ENCODE peak calls at places on chromosomes 16 and 17, in five cellular contexts. I is GM23338, C is pancreas, E is thyroid gland, M is ascending aorta. B is an unnamed sample.
A peak's percentile ranks its signal among the peaks of the same experiment; 100 is the strongest.

GRCh38 chr17:12020595-12021590 is at the start of gene MAP2K4:
- DNase-seq in C (peak; percentile 93), I (peak; percentile 94), M (peak; percentile 94), E (peak; percentile 90), B (peak; percentile 95)

GRCh38 chr17:4947411-4948165 is 742 bp downstream of the PFN1 start:
- DNase-seq in C (peak; percentile 56), M (peak; percentile 77), I (peak; percentile 77), E (peak; percentile 55), B (peak; percentile 42)

GRCh38 chr17:4583796-4584124 is 569 bp upstream of the SMTNL2 start:
- DNase-seq in M (no peak), E (no peak), I (peak; percentile 74), C (no peak), B (no peak)

GRCh38 chr16:15650698-15651161 is 685 bp downstream of the NDE1 start:
- DNase-seq in E (peak; percentile 30), I (peak; percentile 75), C (peak; percentile 29), M (peak; percentile 65), B (no peak)

GRCh38 chr17:7394452-7395191 is at the start of gene PLSCR3:
- DNase-seq in I (peak; percentile 89), C (peak; percentile 83), E (peak; percentile 86), M (peak; percentile 90), B (peak; percentile 80)

GRCh38 chr16:73171380-73171779 is 123.5 kb upstream of the ZFHX3 start:
- DNase-seq in C (no peak), I (no peak), M (no peak), E (no peak), B (no peak)

GRCh38 chr16:79076039-79076767 is 524.3 kb downstream of the MAF start:
- DNase-seq in E (no peak), C (no peak), I (no peak), M (no peak), B (no peak)

GRCh38 chr16:23840310-23840709 is 4.5 kb downstream of the PRKCB start:
- DNase-seq in M (no peak), I (no peak), E (no peak), C (no peak), B (no peak)

GRCh38 chr17:60372790-60373483 is 19.0 kb downstream of the USP32 start:
- DNase-seq in E (no peak), C (no peak), I (no peak), M (no peak), B (no peak)

GRCh38 chr17:81020767-81021497 is 14.0 kb upstream of the BAIAP2 start:
- DNase-seq in I (no peak), E (peak; percentile 93), C (no peak), M (no peak), B (no peak)

GRCh38 chr16:87686697-87687570 is 78.9 kb downstream of the KLHDC4 start:
- DNase-seq in M (no peak), C (no peak), I (no peak), E (peak; percentile 83), B (no peak)

GRCh38 chr17:56325561-56325960 is 172.3 kb downstream of the ANKFN1 start:
- DNase-seq in I (peak; percentile 13), E (no peak), M (no peak), C (no peak), B (no peak)

GRCh38 chr17:50608700-50609375 is 25.8 kb upstream of the ABCC3 start:
- DNase-seq in C (no peak), E (no peak), I (peak; percentile 35), M (no peak), B (no peak)
- H3K4me1 ChIP-seq in C (no peaks in the 10 kb centered on the region), E (peaks cover 7% of the 10 kb centered on the region), I (peaks cover 4% of the 10 kb centered on the region), M (peaks cover 7% of the 10 kb centered on the region), B (no peaks in the 10 kb centered on the region)

DNA sequence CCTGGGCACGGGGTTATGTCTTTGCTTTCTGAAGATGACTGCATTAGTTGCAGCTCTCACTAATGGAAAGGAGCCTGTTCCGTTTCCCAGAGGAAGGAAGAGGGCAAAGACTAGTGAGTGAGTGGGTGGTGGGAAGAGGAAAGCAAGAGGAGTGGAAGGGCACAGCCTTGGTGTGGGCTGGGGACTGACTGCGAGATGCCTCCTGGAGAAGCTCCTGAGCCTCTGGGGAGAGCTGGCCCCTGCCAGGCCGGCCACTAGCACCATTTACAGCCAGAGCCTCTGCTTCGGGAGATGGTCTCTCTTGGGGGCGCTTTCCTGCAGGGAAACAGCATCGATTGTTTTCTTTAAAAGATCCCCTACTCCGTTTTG is 825 bp upstream of the RHBDL3 start:
- DNase-seq in E (no peak), M (no peak), I (no peak), C (no peak), B (no peak)
- H3K27me3 ChIP-seq in E (no peaks in the 10 kb centered on the region), M (peaks cover 13% of the 10 kb centered on the region), I (peaks cover 51% of the 10 kb centered on the region), C (no peaks in the 10 kb centered on the region), B (no peaks in the 10 kb centered on the region)

GRCh38 chr16:19879241-19879792 is 5.3 kb downstream of the GPRC5B start:
- DNase-seq in E (no peak), I (peak; percentile 77), C (peak; percentile 36), M (no peak), B (no peak)

GRCh38 chr16:19875900-19876299 is 8.7 kb downstream of the GPRC5B start:
- DNase-seq in I (no peak), M (no peak), E (no peak), C (no peak), B (no peak)

GRCh38 chr16:19876501-19877059 is 8.1 kb downstream of the GPRC5B start:
- DNase-seq in M (no peak), I (peak; percentile 36), C (no peak), E (no peak), B (no peak)

GRCh38 chr16:19881028-19881427 is 3.6 kb downstream of the GPRC5B start:
- DNase-seq in M (no peak), E (no peak), C (no peak), I (no peak), B (no peak)

DNA sequence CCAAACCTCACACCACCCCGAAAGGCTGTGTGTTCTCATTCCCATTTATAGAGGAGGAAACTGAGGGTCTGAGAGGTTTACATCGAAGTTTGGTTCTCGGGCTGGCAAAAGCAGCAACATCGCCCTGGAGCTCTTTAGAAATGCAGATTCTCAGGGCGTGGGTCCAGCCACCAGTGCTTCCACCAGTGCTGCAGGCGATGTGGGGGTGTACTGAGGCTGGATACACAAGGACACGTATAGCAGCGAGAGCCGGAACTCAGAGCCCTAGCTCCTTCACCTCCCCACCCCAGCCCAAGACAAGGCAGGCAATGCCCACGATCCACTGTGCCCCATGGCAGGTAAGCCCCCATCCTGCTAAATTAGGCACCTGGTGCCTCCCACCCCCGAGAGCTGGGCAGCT is 5.9 kb downstream of the GPRC5B start:
- DNase-seq in I (no peak), E (no peak), C (no peak), M (no peak), B (no peak)
- H3K4me1 ChIP-seq in I (peaks cover 58% of the 10 kb centered on the region), E (peaks cover 3% of the 10 kb centered on the region), C (no peaks in the 10 kb centered on the region), M (no peaks in the 10 kb centered on the region), B (no peaks in the 10 kb centered on the region)

DNA sequence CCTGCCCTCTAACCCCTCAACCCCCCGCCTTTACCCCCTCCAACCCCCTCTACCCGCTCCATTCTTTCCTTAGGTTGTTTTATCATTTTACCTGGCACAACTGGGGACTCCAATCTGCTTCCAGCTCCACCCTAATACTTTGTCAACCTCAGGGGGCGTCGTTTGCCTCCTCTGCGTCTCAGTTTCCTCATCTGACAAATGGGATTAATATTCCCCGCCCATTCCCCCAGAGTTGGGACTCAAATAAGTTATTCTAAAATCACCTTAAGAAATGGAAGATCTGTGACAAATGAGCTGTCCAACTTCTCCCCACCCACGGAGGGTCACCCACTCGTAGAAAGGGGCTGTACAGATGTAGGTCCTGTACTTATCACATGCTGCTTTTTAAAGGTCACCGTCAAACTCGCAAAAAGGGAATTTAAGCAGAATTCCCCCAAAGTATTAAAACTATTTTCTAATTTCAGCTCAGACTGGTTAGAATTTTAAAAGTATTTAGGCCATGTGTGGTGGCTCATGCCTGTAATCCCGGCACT is 40.6 kb upstream of the CPNE2 start:
- DNase-seq in E (no peak), C (no peak), M (no peak), I (no peak), B (no peak)
- H3K27me3 ChIP-seq in E (no peaks in the 10 kb centered on the region), C (no peaks in the 10 kb centered on the region), M (no peaks in the 10 kb centered on the region), I (no peaks in the 10 kb centered on the region), B (no peaks in the 10 kb centered on the region)

DNA sequence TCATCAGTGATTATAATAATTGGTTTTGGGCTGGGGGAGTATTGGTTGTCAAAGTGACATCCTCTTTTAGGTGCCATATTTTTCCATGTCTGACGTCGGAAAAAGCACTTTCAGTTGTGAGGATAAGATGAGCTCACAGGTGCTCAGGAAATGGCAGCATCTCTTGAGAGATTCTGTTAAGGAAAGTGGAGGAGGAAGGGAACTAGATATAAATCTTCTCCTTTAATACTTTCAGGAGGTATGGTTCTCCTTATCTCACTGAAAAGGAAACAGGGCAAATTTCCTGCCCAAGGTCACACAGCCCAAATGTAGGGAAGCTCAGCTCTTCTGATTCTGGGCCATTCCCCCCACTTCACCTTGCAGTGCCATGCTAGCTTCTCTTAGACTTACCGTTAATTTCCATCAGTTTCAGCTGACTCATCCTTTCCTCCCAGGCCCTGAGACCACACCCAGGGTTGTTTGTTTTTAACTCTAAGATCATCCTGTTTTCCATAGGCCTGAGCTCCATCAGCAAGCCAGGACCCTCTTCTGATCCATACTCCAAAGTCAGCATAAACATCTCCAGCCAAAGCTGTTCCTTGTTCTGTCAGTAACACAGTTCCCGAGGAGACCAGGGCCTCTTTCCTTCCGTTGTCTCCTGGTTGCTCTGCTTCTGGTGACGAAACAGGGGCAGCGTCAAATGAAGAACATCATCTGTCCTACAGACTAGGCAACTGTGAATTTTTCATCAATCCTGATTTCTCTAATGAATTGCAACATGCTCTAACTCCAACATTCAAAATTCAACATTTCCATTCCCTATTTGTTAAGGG is 83.7 kb upstream of the HNF1B start:
- DNase-seq in M (no peak), I (no peak), E (no peak), C (no peak), B (no peak)
- H3K4me1 ChIP-seq in M (no peaks in the 10 kb centered on the region), I (peaks cover 19% of the 10 kb centered on the region), E (peaks cover 26% of the 10 kb centered on the region), C (no peaks in the 10 kb centered on the region), B (no peaks in the 10 kb centered on the region)

DNA sequence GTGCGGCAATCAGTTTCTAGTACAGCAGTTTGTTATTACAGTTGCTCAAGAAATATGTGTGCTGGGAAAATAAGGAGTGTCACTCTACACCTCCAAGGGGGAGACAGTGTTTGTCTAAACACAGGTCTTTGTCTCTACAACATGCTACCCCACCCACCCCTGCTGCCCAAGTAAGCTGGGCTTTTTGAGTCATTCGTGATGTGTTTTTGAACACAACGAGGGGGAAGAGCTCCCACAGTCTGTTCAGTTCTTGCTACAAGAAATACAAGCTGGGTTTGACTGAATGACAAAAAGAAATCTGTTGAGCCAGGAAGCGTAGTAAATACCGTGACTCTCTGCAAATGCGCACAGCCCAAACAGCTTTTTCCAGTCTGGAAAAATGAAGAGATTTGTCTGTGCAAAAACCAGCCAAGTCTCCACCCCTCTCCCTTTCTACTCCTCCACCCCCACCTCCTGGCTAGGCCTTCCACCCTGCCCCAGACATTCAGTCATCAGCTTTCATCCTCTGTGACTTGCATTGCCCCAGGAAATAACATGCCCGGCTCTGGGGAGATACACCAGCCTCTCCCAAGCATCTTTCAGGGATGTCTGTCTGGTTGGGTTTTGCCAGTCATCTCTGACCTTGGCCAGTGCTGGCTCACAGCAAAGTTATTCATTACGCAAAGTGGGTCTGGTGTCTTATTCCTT is 25.7 kb downstream of the CHD9 start:
- DNase-seq in M (peak; percentile 82), I (no peak), C (no peak), E (peak; percentile 54), B (peak; percentile 70)
- H3K27me3 ChIP-seq in M (no peaks in the 10 kb centered on the region), I (no peaks in the 10 kb centered on the region), C (no peaks in the 10 kb centered on the region), E (no peaks in the 10 kb centered on the region), B (no peaks in the 10 kb centered on the region)

DNA sequence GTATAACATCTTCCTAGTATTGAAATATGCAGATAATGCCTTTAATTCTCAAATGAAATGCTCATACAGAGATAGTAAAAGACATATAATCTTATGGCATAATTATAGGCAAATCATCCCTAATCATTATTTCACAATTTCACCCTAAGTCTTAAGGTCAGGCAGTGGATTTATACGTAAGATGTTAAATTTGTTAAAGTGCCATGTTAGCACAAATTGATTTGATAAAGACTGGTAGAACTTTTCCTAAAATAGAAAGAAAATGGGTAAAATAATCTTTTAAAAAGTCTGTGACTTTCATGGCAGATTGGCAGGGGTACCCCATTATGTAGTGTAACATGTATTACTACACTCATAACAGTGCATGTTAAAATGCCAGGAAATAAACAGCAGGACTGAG is 1092.7 kb upstream of the GOT2 start:
- DNase-seq in E (no peak), M (no peak), I (no peak), C (no peak), B (no peak)
- H3K4me1 ChIP-seq in E (no peaks in the 10 kb centered on the region), M (no peaks in the 10 kb centered on the region), I (no peaks in the 10 kb centered on the region), C (no peaks in the 10 kb centered on the region), B (no peaks in the 10 kb centered on the region)

B was measured in breast epithelium.